ENCODE peak calls at places on chromosome 18, in five cellular contexts. C is heart right ventricle, W is neural progenitor cell, G is ovary, J is A549. S is an unnamed sample.

GRCh38 chr18:26621161-26622026 is 73.0 kb upstream of the KCTD1 start:
- DNase-seq in C (peak; percentile 27), W (peak; percentile 72), G (no peak), J (peak; percentile 21), S (peak; percentile 45)

GRCh38 chr18:35641916-35642315 is 60.4 kb downstream of the GALNT1 start:
- DNase-seq in C (no peak), W (no peak), G (no peak), J (no peak), S (no peak)

GRCh38 chr18:45324489-45325111 is 290.7 kb upstream of the SLC14A2 start:
- DNase-seq in C (no peak), W (peak; percentile 65), G (peak; percentile 72), J (no peak), S (peak; percentile 20)

GRCh38 chr18:73201940-73202339 is 334.2 kb upstream of the NETO1 start:
- DNase-seq in C (no peak), W (no peak), G (no peak), J (no peak), S (no peak)

GRCh38 chr18:5630057-5630765 is 86.4 kb upstream of the EPB41L3 start:
- DNase-seq in C (no peak), W (peak; percentile 93), G (peak; percentile 71), J (peak; percentile 31), S (peak; percentile 88)

GRCh38 chr18:58915006-58915799 is 50.5 kb downstream of the ZNF532 start:
- DNase-seq in C (no peak), W (no peak), G (no peak), J (peak; percentile 18), S (no peak)

GRCh38 chr18:68839701-68840100 is 41.8 kb downstream of the CCDC102B start:
- DNase-seq in C (no peak), W (no peak), G (no peak), J (no peak), S (no peak)

GRCh38 chr18:59908790-59909189 is 9.0 kb downstream of the PMAIP1 start:
- DNase-seq in C (no peak), W (no peak), G (no peak), J (no peak), S (no peak)

GRCh38 chr18:63040788-63041410 is 278.7 kb downstream of the BCL2 start:
- DNase-seq in C (no peak), W (no peak), G (no peak), J (no peak), S (no peak)

DNA sequence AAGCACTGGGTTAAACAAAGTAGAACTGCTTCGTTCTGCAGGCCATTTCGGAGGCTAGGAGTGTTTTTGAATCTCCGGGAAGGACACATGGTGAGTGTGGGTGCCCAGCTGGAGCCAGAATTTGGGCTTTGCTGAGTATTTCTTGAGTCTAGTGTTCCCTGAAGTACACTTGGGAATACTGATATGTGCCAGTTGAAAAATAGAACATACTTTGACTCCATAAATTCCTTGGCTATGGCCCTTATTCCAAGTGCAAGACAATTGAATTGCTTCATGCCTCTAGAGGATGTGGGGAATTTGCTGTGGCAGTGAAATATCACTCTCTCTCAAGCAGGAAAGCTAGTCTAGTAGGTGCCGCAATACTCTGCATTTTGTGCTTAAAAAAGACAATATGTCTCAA is 330.0 kb downstream of the PTPRM start:
- DNase-seq in C (no peak), W (no peak), G (no peak), J (no peak), S (no peak)
- H3K27ac ChIP-seq in C (peak overlapping the region; percentile 45), W (peak overlapping the region; percentile 40), G (no peak overlapping the region), J (peak overlapping the region; percentile 77), S (no peak overlapping the region)

GRCh38 chr18:71028285-71028762 is 739.5 kb downstream of the SOCS6 start:
- DNase-seq in C (no peak), W (no peak), G (no peak), J (no peak), S (no peak)

GRCh38 chr18:71022389-71022788 is 733.5 kb downstream of the SOCS6 start:
- DNase-seq in C (no peak), W (no peak), G (no peak), J (no peak), S (no peak)

GRCh38 chr18:71027531-71027930 is 738.7 kb downstream of the SOCS6 start:
- DNase-seq in C (no peak), W (no peak), G (no peak), J (no peak), S (no peak)
- H3K4me1 ChIP-seq in C (no peaks in the 10 kb centered on the region), W (no peaks in the 10 kb centered on the region), G (no peaks in the 10 kb centered on the region), J (no peaks in the 10 kb centered on the region), S (no peaks in the 10 kb centered on the region)

DNA sequence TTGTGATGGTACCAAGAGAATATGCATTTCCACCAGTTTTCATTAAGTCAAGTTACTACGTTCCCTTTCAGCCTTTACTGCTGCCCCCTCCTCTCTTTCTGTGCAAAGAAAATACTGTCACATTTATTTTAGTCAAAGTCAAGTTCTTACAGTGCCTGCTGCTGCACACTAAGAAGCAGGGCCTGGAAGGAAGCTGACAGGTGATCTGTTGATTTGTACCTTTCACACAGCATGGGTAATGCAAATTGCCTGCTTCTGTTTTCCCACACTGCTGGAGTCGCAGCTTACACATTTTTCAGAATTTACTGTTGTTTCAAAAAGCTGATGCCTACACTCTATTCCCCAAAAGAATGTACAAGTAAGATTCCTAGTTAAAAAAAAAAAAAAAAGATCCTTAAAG is 48.7 kb upstream of the CD226 start:
- DNase-seq in C (no peak), W (no peak), G (no peak), J (no peak), S (no peak)
- H3K27ac ChIP-seq in C (no peak overlapping the region), W (no peak overlapping the region), G (no peak overlapping the region), J (no peak overlapping the region), S (no peak overlapping the region)

GRCh38 chr18:28793911-28794310 is 617.0 kb upstream of the CDH2 start:
- DNase-seq in C (no peak), W (no peak), G (no peak), J (no peak), S (no peak)
- H3K4me1 ChIP-seq in C (peaks cover 21% of the 10 kb centered on the region), W (peaks cover 20% of the 10 kb centered on the region), G (no peaks in the 10 kb centered on the region), J (peaks cover 7% of the 10 kb centered on the region), S (no peaks in the 10 kb centered on the region)

GRCh38 chr18:9876867-9877654 is 8.7 kb upstream of the TXNDC2 start:
- DNase-seq in C (peak; percentile 41), W (peak; percentile 66), G (no peak), J (peak; percentile 35), S (no peak)
- H3K27ac ChIP-seq in C (peak overlapping the region; percentile 54), W (no peak overlapping the region), G (peak overlapping the region; percentile 91), J (peak overlapping the region; percentile 90), S (peak overlapping the region; percentile 14)

DNA sequence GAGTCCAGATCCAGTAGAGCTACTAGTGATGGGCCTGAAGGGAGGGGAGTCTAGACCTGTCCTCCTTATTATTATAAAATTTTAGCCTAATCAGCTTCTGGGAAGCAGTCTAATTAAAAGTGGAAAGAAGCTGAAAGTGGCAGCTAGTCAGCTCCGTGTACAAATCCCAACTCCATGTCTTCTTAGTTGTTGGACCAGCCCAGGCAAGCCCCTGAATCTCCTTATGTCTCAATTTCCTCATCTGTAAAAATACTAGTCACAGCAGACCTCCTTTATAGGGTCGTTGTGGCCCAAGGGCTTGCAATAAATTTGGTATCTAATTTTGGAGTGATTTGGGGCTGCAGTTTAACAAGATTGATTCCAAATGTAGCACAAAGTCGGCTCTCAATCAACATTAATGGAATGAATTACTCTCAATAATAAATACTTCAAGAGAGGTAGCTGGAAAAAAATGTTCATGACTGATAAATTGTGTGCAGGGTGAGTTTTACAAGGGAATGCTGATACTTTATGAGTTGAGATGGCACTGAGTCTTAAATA is 118.3 kb upstream of the NDUFV2 start:
- DNase-seq in C (no peak), W (no peak), G (no peak), J (no peak), S (no peak)
- H3K4me1 ChIP-seq in C (no peaks in the 10 kb centered on the region), W (peaks cover 31% of the 10 kb centered on the region), G (no peaks in the 10 kb centered on the region), J (peaks cover 38% of the 10 kb centered on the region), S (no peaks in the 10 kb centered on the region)

S was measured in transverse colon.